ENCODE peak calls at places on chromosomes 6 and 20, in four cellular contexts. R, V, M and E are unnamed samples.

GRCh38 chr20:46838002-46838401 is 56.6 kb upstream of the EYA2 start:
- DNase-seq in V (no peak), M (peak; percentile 30), R (no peak), E (no peak)

GRCh38 chr20:57584768-57585461 is 24.0 kb downstream of the PCK1 start:
- DNase-seq in V (no peak), M (no peak), R (no peak), E (no peak)

GRCh38 chr6:168198302-168199180 is 119.5 kb upstream of the FRMD1 start:
- DNase-seq in R (no peak), M (no peak), V (no peak), E (no peak)

GRCh38 chr6:8859501-8859900 is 424.2 kb upstream of the SLC35B3 start:
- DNase-seq in R (no peak), V (peak; percentile 13), M (no peak), E (no peak)

GRCh38 chr6:151257984-151258445 is 18.2 kb downstream of the AKAP12 start:
- DNase-seq in M (no peak), V (peak; percentile 35), R (no peak), E (no peak)

GRCh38 chr20:44967207-44967807 is 995 bp downstream of the STK4 start:
- DNase-seq in R (no peak), M (no peak), V (no peak), E (no peak)

GRCh38 chr6:94260755-94261154 is 841.4 kb upstream of the EPHA7 start:
- DNase-seq in V (no peak), R (no peak), M (no peak), E (no peak)

GRCh38 chr6:56484669-56485068 is 158.0 kb downstream of the DST start:
- DNase-seq in R (no peak), V (peak; percentile 35), M (no peak), E (no peak)

GRCh38 chr6:167443098-167443680 is 118.3 kb downstream of the TTLL2 start:
- DNase-seq in R (no peak), M (peak; percentile 67), V (no peak), E (no peak)

GRCh38 chr20:1377984-1378742 is 14.7 kb downstream of the FKBP1A start:
- DNase-seq in V (peak; percentile 48), R (no peak), M (no peak), E (no peak)

GRCh38 chr6:158066161-158066781 is 84.6 kb downstream of the SYNJ2 start:
- DNase-seq in M (no peak), R (no peak), V (no peak), E (no peak)

GRCh38 chr6:4355241-4355640 is 219.9 kb upstream of the ECI2 start:
- DNase-seq in R (no peak), V (peak; percentile 76), M (peak; percentile 18), E (no peak)

GRCh38 chr20:58651823-58652605 is 931 bp downstream of the STX16 start:
- DNase-seq in R (peak; percentile 32), V (peak; percentile 92), M (peak; percentile 89), E (no peak)